ENCODE peak calls at places on chromosomes 3 and 15, in nine cellular contexts. F is hepatocyte; X is colonic mucosa; S is adrenal gland; R is MM.1S; E is CD8-positive, alpha-beta T cell; T is heart right ventricle; B is astrocyte; M is heart left ventricle. L is an unnamed sample.
A peak's percentile ranks its signal among the peaks of the same experiment; 100 is the strongest.

GRCh38 chr15:71201471-71201870 is 86.2 kb downstream of the THSD4 start:
- DNase-seq in F (peak; percentile 70), X (peak; percentile 24), S (no peak), R (no peak), E (no peak), T (no peak), B (no peak), M (no peak), L (no peak)

GRCh38 chr3:106423321-106424225 is 554.8 kb upstream of the CBLB start:
- DNase-seq in F (no peak), X (no peak), S (no peak), R (no peak), E (no peak), T (no peak), B (peak; percentile 76), M (no peak), L (peak; percentile 21)

GRCh38 chr3:119170821-119171220 is 2.6 kb upstream of the UPK1B start:
- DNase-seq in F (no peak), X (no peak), S (no peak), R (no peak), E (no peak), T (no peak), B (no peak), M (no peak), L (no peak)

GRCh38 chr15:29270169-29270955 is 740 bp upstream of the NSMCE3 start:
- DNase-seq in F (no peak), X (peak; percentile 21), S (no peak), R (peak; percentile 62), E (peak; percentile 55), T (no peak), B (peak; percentile 55), M (no peak), L (peak; percentile 28)

GRCh38 chr3:194465920-194466570 is 20.8 kb downstream of the ATP13A3 start:
- DNase-seq in F (no peak), X (no peak), S (no peak), R (no peak), E (no peak), T (no peak), B (no peak), M (no peak), L (no peak)

GRCh38 chr3:68176600-68176999 is 522.2 kb upstream of the SUCLG2 start:
- DNase-seq in F (no peak), X (no peak), S (no peak), R (no peak), E (no peak), T (no peak), B (no peak), M (no peak), L (no peak)

GRCh38 chr15:90002428-90002844 is 1.3 kb downstream of the ZNF710 start:
- DNase-seq in F (peak; percentile 62), X (no peak), S (peak; percentile 45), R (peak; percentile 45), E (peak; percentile 37), T (peak; percentile 53), B (peak; percentile 29), M (peak; percentile 51), L (peak; percentile 56)

GRCh38 chr3:112351823-112352222 is 18.9 kb downstream of the CD200 start:
- DNase-seq in F (no peak), X (no peak), S (no peak), R (no peak), E (no peak), T (no peak), B (no peak), M (no peak), L (no peak)

GRCh38 chr3:10757021-10757820 is 58.8 kb upstream of the SLC6A11 start:
- DNase-seq in F (no peak), X (no peak), S (no peak), R (no peak), E (no peak), T (no peak), B (peak; percentile 49), M (no peak), L (peak; percentile 96)

GRCh38 chr3:179330438-179330837 is 7.6 kb downstream of the ZNF639 start:
- DNase-seq in F (no peak), X (no peak), S (no peak), R (no peak), E (no peak), T (no peak), B (no peak), M (no peak), L (no peak)

GRCh38 chr3:178083906-178084823 is 452.1 kb upstream of the KCNMB2 start:
- DNase-seq in F (peak; percentile 11), X (no peak), S (no peak), R (peak; percentile 68), E (no peak), T (no peak), B (no peak), M (no peak), L (no peak)

GRCh38 chr3:124577494-124578167 is 152.6 kb upstream of the UMPS start:
- DNase-seq in F (no peak), X (no peak), S (no peak), R (no peak), E (no peak), T (no peak), B (no peak), M (no peak), L (no peak)

GRCh38 chr15:100448481-100448880 is 80.3 kb downstream of the CERS3 start:
- DNase-seq in F (no peak), X (no peak), S (no peak), R (no peak), E (no peak), T (no peak), B (no peak), M (no peak), L (no peak)

GRCh38 chr3:23748398-23749110 is 57.2 kb upstream of the UBE2E1 start:
- DNase-seq in F (no peak), X (no peak), S (no peak), R (no peak), E (no peak), T (no peak), B (no peak), M (no peak), L (peak; percentile 79)

GRCh38 chr3:97388774-97389173 is 375.8 kb upstream of the ARL6 start:
- DNase-seq in F (no peak), X (no peak), S (no peak), R (no peak), E (no peak), T (no peak), B (no peak), M (no peak), L (no peak)

GRCh38 chr3:107670991-107671390 is 148.2 kb downstream of the BBX start:
- DNase-seq in F (no peak), X (no peak), S (no peak), R (no peak), E (no peak), T (no peak), B (no peak), M (no peak), L (no peak)

GRCh38 chr3:12328132-12328915 is 39.5 kb downstream of the PPARG start:
- DNase-seq in F (no peak), X (no peak), S (no peak), R (no peak), E (no peak), T (no peak), B (no peak), M (no peak), L (no peak)
- TF ChIP-seq CTCF in F (no peak), X (no peak), S (no peak), R (no peak), E (no peak), T (no peak), B (no peak), M (no peak), L (no peak)

DNA sequence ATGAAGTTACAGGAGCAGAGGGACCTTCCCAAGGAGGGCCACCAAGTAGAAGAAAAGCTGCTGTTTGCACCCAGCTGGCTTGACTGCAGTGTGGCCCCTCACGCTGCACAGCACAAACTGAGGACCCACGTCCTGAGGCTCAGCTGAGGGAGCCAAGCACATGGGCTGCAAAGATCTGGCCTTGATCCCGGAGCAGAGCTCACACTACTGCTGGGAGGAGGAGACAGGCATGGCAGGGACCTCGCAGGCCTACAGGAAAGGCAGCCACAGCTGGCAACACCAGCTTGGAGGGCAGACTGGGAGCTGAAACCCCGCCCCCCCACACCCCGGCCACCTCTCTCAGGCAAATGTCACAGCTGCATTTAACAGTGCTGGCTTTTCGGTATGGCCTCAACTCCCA is 39.7 kb downstream of the KLHL25 start:
- DNase-seq in F (no peak), X (no peak), S (no peak), R (no peak), E (no peak), T (peak; percentile 58), B (no peak), M (peak; percentile 70), L (no peak)
- H3K4me1 ChIP-seq in F (peaks cover 3% of the 10 kb centered on the region), X (no peaks in the 10 kb centered on the region), S (peaks cover 10% of the 10 kb centered on the region), R (no peaks in the 10 kb centered on the region), E (peaks cover 26% of the 10 kb centered on the region), T (peaks cover 54% of the 10 kb centered on the region), B (peaks cover 20% of the 10 kb centered on the region), M (peaks cover 54% of the 10 kb centered on the region), L (peaks cover 34% of the 10 kb centered on the region)

GRCh38 chr3:120364101-120364500 is 14.9 kb upstream of the LRRC58 start:
- DNase-seq in F (no peak), X (no peak), S (no peak), R (no peak), E (no peak), T (no peak), B (no peak), M (no peak), L (no peak)
- TF ChIP-seq CTCF in F (no peak), X (no peak), S (no peak), R (no peak), E (no peak), T (no peak), B (no peak), M (no peak), L (no peak)

GRCh38 chr3:149586871-149587270 is 71.0 kb downstream of the WWTR1 start:
- DNase-seq in F (no peak), X (no peak), S (no peak), R (no peak), E (no peak), T (no peak), B (peak; percentile 81), M (no peak), L (peak; percentile 88)

GRCh38 chr3:149590691-149591441 is 67.0 kb downstream of the WWTR1 start:
- DNase-seq in F (no peak), X (no peak), S (no peak), R (no peak), E (no peak), T (no peak), B (no peak), M (peak; percentile 37), L (no peak)

GRCh38 chr3:149587383-149587782 is 70.4 kb downstream of the WWTR1 start:
- DNase-seq in F (no peak), X (no peak), S (no peak), R (no peak), E (no peak), T (no peak), B (no peak), M (no peak), L (no peak)

GRCh38 chr3:149589332-149589731 is 68.5 kb downstream of the WWTR1 start:
- DNase-seq in F (no peak), X (no peak), S (no peak), R (no peak), E (no peak), T (no peak), B (peak; percentile 84), M (no peak), L (no peak)

DNA sequence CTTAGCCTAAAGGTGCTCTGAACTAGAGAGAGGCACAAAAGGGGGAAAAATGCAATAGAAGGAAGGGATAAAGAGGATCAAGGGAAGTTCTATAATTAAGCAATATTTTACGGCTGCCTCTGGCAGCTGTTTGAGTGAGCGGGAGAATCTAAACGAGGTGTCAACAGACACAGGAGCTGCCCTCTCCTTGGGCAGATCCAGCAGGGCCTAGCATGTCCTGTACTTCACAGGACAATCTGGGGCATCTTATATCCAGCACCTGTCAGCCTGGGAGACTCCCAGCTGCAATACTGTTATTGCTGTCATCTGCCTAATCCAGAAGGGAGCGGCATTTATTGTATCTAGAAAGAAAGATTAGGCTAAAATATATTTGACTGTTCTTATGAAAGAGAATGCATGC is 68.9 kb downstream of the WWTR1 start:
- DNase-seq in F (no peak), X (no peak), S (no peak), R (no peak), E (no peak), T (no peak), B (no peak), M (no peak), L (no peak)
- H3K4me1 ChIP-seq in F (no peaks in the 10 kb centered on the region), X (no peaks in the 10 kb centered on the region), S (peaks cover 34% of the 10 kb centered on the region), R (peaks cover 15% of the 10 kb centered on the region), E (no peaks in the 10 kb centered on the region), T (peaks cover 51% of the 10 kb centered on the region), B (peaks cover 54% of the 10 kb centered on the region), M (peaks cover 91% of the 10 kb centered on the region), L (peaks cover 40% of the 10 kb centered on the region)

L was measured in mammary epithelial cell.